ENCODE peak calls at places on chromosome 21, in four cellular contexts. S, A, U and Z are unnamed samples.

GRCh38 chr21:28337319-28337718 is 655.4 kb downstream of the LTN1 start:
- DNase-seq in S (peak; percentile 45), A (no peak), U (peak; percentile 34), Z (no peak)

GRCh38 chr21:44695176-44695575 is 1.8 kb upstream of the KRTAP10-12 start:
- DNase-seq in S (no peak), A (no peak), U (no peak), Z (no peak)

GRCh38 chr21:27519357-27519756 is 552.5 kb upstream of the ADAMTS5 start:
- DNase-seq in S (no peak), A (no peak), U (peak; percentile 82), Z (no peak)

GRCh38 chr21:35342440-35342839 is 293.3 kb upstream of the RUNX1 start:
- DNase-seq in S (no peak), A (no peak), U (no peak), Z (no peak)

GRCh38 chr21:45261093-45261492 is 26.6 kb downstream of the POFUT2 start:
- DNase-seq in S (no peak), A (no peak), U (no peak), Z (no peak)

GRCh38 chr21:38258803-38259485 is 2.2 kb downstream of the KCNJ15 start:
- DNase-seq in S (no peak), A (no peak), U (peak; percentile 81), Z (no peak)

GRCh38 chr21:26469789-26470188 is 103.3 kb downstream of the CYYR1 start:
- DNase-seq in S (no peak), A (no peak), U (no peak), Z (no peak)

GRCh38 chr21:28516996-28517592 is 475.6 kb downstream of the LTN1 start:
- DNase-seq in S (peak; percentile 92), A (no peak), U (no peak), Z (peak; percentile 25)

GRCh38 chr21:36792505-36792967 is 93.6 kb downstream of the SIM2 start:
- DNase-seq in S (no peak), A (no peak), U (no peak), Z (no peak)

GRCh38 chr21:39184050-39184980 is 1.1 kb upstream of the PSMG1 start:
- DNase-seq in S (no peak), A (no peak), U (no peak), Z (no peak)

GRCh38 chr21:32507342-32507919 is 77.9 kb downstream of the TCP10L start:
- DNase-seq in S (no peak), A (no peak), U (no peak), Z (no peak)

GRCh38 chr21:44817914-44818635 is at the start of gene SUMO3:
- DNase-seq in S (peak; percentile 81), A (no peak), U (peak; percentile 42), Z (peak; percentile 96)

GRCh38 chr21:42028754-42029385 is 18.7 kb upstream of the ZBTB21 start:
- DNase-seq in S (no peak), A (no peak), U (no peak), Z (no peak)

GRCh38 chr21:39630827-39631226 is 18.1 kb downstream of the B3GALT5 start:
- DNase-seq in S (no peak), A (no peak), U (no peak), Z (no peak)

GRCh38 chr21:36584980-36585940 is 105.3 kb upstream of the CLDN14 start:
- DNase-seq in S (peak; percentile 33), A (no peak), U (no peak), Z (no peak)

GRCh38 chr21:28588997-28589396 is 403.7 kb downstream of the LTN1 start:
- DNase-seq in S (no peak), A (no peak), U (no peak), Z (no peak)

GRCh38 chr21:38037416-38037815 is 121.2 kb upstream of the KCNJ6 start:
- DNase-seq in S (no peak), A (no peak), U (no peak), Z (no peak)